ENCODE peak calls at places on chromosome 21, in six cellular contexts. N, X, D, R, T and U are unnamed samples.

GRCh38 chr21:17640821-17641220 is 28.1 kb upstream of the BTG3 start:
- DNase-seq in R (no peak), X (no peak), N (no peak), D (no peak), T (no peak), U (no peak)

GRCh38 chr21:14084701-14085100 is 126.1 kb downstream of the LIPI start:
- DNase-seq in N (no peak), D (no peak), R (no peak), T (no peak), X (no peak), U (no peak)

GRCh38 chr21:32658524-32658923 is 46.3 kb upstream of the CFAP298 start:
- DNase-seq in N (no peak), R (no peak), D (no peak), X (no peak), T (no peak), U (no peak)

GRCh38 chr21:36547464-36547863 is 67.5 kb upstream of the CLDN14 start:
- DNase-seq in N (no peak), D (no peak), T (no peak), R (no peak), X (no peak), U (no peak)

GRCh38 chr21:42852925-42853570 is 26.3 kb downstream of the WDR4 start:
- DNase-seq in X (no peak), R (no peak), D (peak), N (no peak), T (no peak), U (no peak)

GRCh38 chr21:38505654-38506523 is 7.6 kb upstream of the ERG start:
- DNase-seq in N (no peak), X (peak), D (no peak), R (peak), T (no peak), U (no peak)

GRCh38 chr21:25506887-25507286 is 100.4 kb downstream of the MRPL39 start:
- DNase-seq in D (no peak), N (no peak), T (no peak), R (peak), X (no peak), U (peak)

GRCh38 chr21:25552856-25553255 is 54.4 kb downstream of the MRPL39 start:
- DNase-seq in N (no peak), X (no peak), D (no peak), T (no peak), R (no peak), U (no peak)

GRCh38 chr21:36606292-36606982 is 92.5 kb upstream of the SIM2 start:
- DNase-seq in X (no peak), D (no peak), N (no peak), R (no peak), T (no peak), U (no peak)

GRCh38 chr21:45372732-45373355 is 32.1 kb upstream of the COL18A1 start:
- DNase-seq in T (peak), N (peak), R (peak), D (peak), X (no peak), U (no peak)

GRCh38 chr21:45371092-45371491 is 33.9 kb upstream of the COL18A1 start:
- DNase-seq in R (no peak), T (no peak), N (peak), X (no peak), D (peak), U (no peak)

GRCh38 chr21:45370575-45370974 is 34.4 kb upstream of the COL18A1 start:
- DNase-seq in N (peak), D (peak), R (no peak), X (no peak), T (no peak), U (no peak)

GRCh38 chr21:45373991-45374816 is 30.8 kb upstream of the COL18A1 start:
- DNase-seq in T (peak), D (peak), R (no peak), N (peak), X (no peak), U (no peak)

GRCh38 chr21:45371649-45372048 is 33.3 kb upstream of the COL18A1 start:
- DNase-seq in D (no peak), X (no peak), N (no peak), R (no peak), T (no peak), U (no peak)
- H3K4me3 ChIP-seq in D (no peak), X (no peak), N (no peak), R (no peak), T (no peak), U (no peak)

GRCh38 chr21:44492572-44493385 is 37.5 kb downstream of the LRRC3 start:
- DNase-seq in X (no peak), R (peak), N (no peak), D (no peak), T (no peak), U (no peak)

GRCh38 chr21:44490405-44490804 is 35.1 kb downstream of the LRRC3 start:
- DNase-seq in X (no peak), D (no peak), T (no peak), R (no peak), N (no peak), U (no peak)

GRCh38 chr21:44487831-44488230 is 32.5 kb downstream of the LRRC3 start:
- DNase-seq in T (no peak), R (peak), D (no peak), X (peak), N (no peak), U (no peak)

GRCh38 chr21:44489962-44490361 is 34.7 kb downstream of the LRRC3 start:
- DNase-seq in T (no peak), X (peak), R (no peak), D (no peak), N (no peak), U (no peak)

DNA sequence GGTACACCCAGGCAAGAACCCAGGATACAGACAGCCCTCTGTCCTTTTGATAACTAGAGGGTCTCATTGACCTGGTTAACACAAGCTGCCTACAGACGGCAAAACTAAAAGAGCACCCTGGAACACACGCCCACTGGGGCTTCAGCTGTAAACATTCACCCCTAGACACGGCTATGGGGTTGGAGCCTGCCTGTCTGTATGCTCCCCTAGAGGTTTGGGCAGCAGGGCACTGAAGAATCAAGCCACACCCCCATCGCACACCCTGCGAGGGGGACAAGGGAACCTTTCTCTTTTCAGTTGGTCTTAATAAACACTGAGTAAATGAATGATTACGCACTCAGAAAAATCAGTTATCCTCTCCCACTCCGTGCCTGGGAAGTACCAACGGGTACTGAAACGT is 35.5 kb downstream of the LRRC3 start:
- DNase-seq in X (no peak), D (no peak), N (no peak), R (no peak), T (no peak), U (no peak)
- H3K4me3 ChIP-seq in X (no peak), D (no peak), N (no peak), R (no peak), T (no peak), U (no peak)

GRCh38 chr21:33904041-33904440 is 11.6 kb downstream of the ATP5PO start:
- DNase-seq in N (no peak), D (no peak), X (no peak), R (no peak), T (no peak), U (no peak)
- H3K4me3 ChIP-seq in N (no peak), D (no peak), X (no peak), R (no peak), T (no peak), U (no peak)

DNA sequence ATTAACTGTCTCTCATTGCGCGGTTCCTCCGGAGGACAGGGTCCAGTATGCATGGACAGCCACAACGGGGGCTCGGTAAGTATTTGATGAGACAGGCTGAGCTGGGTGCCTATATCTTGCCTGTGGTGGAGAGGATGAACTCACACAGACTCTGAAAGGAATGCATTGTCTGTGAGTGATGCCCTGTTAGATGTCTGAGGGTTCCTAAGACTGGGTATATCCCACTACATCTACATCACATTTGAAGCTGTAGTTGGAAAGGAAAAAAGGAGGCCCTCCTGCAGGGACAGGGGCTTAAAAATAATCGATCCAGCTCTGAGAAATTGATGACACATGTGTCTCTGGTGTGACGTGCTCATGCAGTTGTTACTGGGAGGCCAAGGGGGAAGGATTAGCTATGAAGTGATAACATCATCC is 1.9 kb downstream of the ADARB1 start:
- DNase-seq in X (peak), T (no peak), R (peak), N (no peak), D (no peak), U (no peak)
- H3K4me3 ChIP-seq in X (peak), T (peak), R (peak), N (peak), D (peak), U (peak)

GRCh38 chr21:41616063-41616591 is 108.2 kb upstream of the TMPRSS2 start:
- DNase-seq in N (peak), D (no peak), T (no peak), X (no peak), R (peak), U (peak)
- H3K4me3 ChIP-seq in N (no peak), D (no peak), T (no peak), X (no peak), R (no peak), U (no peak)

GRCh38 chr21:30164796-30165195 is 1.8 kb downstream of the CLDN17 start:
- DNase-seq in X (no peak), R (no peak), D (no peak), T (no peak), N (no peak), U (no peak)
- H3K4me3 ChIP-seq in X (no peak), R (no peak), D (no peak), T (no peak), N (no peak), U (no peak)

GRCh38 chr21:39527664-39528381 is 76.1 kb downstream of the SH3BGR start:
- DNase-seq in N (no peak), T (no peak), X (peak), R (no peak), D (no peak), U (no peak)
- H3K4me3 ChIP-seq in N (no peak), T (no peak), X (no peak), R (no peak), D (no peak), U (no peak)

DNA sequence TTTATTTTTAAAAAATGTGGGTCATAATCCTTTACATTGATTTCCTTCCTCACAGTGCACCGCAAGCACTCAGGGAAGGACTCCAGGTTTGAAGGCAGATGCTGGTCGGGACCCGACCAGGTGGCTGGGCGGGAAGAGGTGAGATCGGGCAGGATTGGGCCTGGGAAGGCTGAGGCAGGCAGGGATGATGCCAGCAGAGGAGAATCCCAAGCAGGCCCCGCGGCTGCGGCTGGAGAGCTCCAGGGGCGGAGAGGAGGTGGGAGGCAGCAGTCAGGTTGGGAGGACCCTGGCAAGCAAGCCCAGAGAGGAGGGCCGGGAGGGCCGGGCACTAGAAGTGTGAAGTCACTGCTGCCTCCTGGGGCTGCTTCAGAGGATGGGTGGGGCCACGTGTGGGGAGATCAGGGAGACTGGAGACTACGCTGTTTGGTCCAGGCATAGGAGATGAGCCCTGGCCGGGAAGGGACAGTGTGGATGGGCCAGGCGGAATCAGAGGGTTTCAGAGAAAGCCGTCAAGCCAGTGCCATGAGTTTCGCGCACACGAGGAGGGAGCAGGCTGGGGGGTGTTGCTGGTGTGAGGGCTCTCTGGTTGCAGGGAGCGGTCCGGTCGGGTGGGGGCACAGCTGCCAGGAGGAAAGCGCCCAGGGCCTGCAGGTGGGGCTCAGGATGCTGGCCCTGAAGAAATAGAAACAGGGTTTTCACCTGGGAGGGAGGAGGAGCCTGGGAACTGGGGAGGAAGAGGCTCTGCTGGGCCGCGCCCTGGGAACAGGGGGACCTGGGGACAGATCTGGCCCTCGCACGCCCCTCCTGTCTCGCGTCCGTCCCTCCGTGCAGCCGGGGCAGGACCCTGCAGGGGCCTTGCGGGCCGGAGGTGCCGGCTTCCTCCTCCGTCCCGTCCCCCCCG is 890 bp upstream of the COL18A1 start:
- DNase-seq in D (peak), N (peak), X (peak), R (peak), T (peak), U (no peak)
- H3K4me3 ChIP-seq in D (peak), N (peak), X (peak), R (peak), T (peak), U (peak)